ENCODE peak calls at places on chromosomes 4 and X, in six cellular contexts. W is GM12878; P is esophagus squamous epithelium; X is GM23248; E is naive thymus-derived CD4-positive, alpha-beta T cell; U is kidney. T is an unnamed sample.
A peak's percentile ranks its signal among the peaks of the same experiment; 100 is the strongest.

GRCh38 chr4:14564281-14564680 is 438.0 kb upstream of the CPEB2 start:
- DNase-seq in P (no peak), U (no peak), X (no peak), W (no peak), E (no peak), T (no peak)

GRCh38 chr4:48742412-48742811 is 37.7 kb downstream of the FRYL start:
- DNase-seq in X (peak; percentile 42), U (no peak), P (no peak), E (no peak), W (no peak), T (no peak)

GRCh38 chrX:133546441-133546840 is 131.2 kb upstream of the GPC4 start:
- DNase-seq in P (no peak), E (no peak), X (no peak), U (no peak), W (no peak), T (no peak)

GRCh38 chr4:52822583-52823477 is 39.3 kb upstream of the RASL11B start:
- DNase-seq in U (no peak), X (peak; percentile 59), P (no peak), E (no peak), W (no peak), T (no peak)

GRCh38 chr4:151698213-151698612 is 62.6 kb downstream of the GATB start:
- DNase-seq in E (no peak), U (no peak), P (no peak), W (no peak), X (no peak), T (no peak)

GRCh38 chr4:24440765-24441164 is 143.6 kb downstream of the DHX15 start:
- DNase-seq in W (no peak), U (no peak), X (no peak), P (no peak), E (no peak), T (no peak)

GRCh38 chr4:140870427-140870826 is 114.2 kb upstream of the TBC1D9 start:
- DNase-seq in U (no peak), X (no peak), W (no peak), P (no peak), E (no peak), T (no peak)

GRCh38 chr4:164109517-164109916 is 615.0 kb downstream of the TMA16 start:
- DNase-seq in X (no peak), P (no peak), U (no peak), E (no peak), W (no peak), T (no peak)

GRCh38 chrX:106707771-106708454 is 18.6 kb upstream of the RNF128 start:
- DNase-seq in E (no peak), P (no peak), U (no peak), X (peak; percentile 91), W (no peak), T (no peak)

GRCh38 chr4:100082852-100083251 is 107.4 kb downstream of the DDIT4L start:
- DNase-seq in W (no peak), X (no peak), U (no peak), E (no peak), P (no peak), T (no peak)

GRCh38 chrX:1392376-1393130 is 640 bp upstream of the SLC25A6 start:
- DNase-seq in X (peak; percentile 87), E (no peak), W (no peak), U (peak; percentile 94), P (no peak), T (peak; percentile 88)

GRCh38 chr4:174056959-174057358 is 226.5 kb downstream of the FBXO8 start:
- DNase-seq in W (no peak), U (no peak), P (no peak), X (no peak), E (no peak), T (no peak)

GRCh38 chr4:519203-519651 is 20.2 kb downstream of the PIGG start:
- DNase-seq in U (peak; percentile 45), X (no peak), E (no peak), P (no peak), W (no peak), T (no peak)

GRCh38 chrX:50375481-50376267 is 95.0 kb downstream of the DGKK start:
- DNase-seq in X (no peak), P (no peak), W (no peak), E (no peak), U (no peak), T (no peak)

GRCh38 chrX:77446029-77446585 is 1.1 kb upstream of the FGF16 start:
- DNase-seq in X (no peak), W (no peak), P (no peak), U (peak; percentile 72), E (no peak), T (no peak)

GRCh38 chr4:174401471-174402130 is 117.9 kb downstream of the CEP44 start:
- DNase-seq in W (no peak), P (no peak), U (no peak), E (no peak), X (no peak), T (no peak)

GRCh38 chrX:109448539-109448938 is 33.3 kb downstream of the GUCY2F start:
- DNase-seq in P (no peak), E (no peak), X (peak; percentile 0), U (no peak), W (no peak), T (peak; percentile 83)

GRCh38 chr4:159175165-159175988 is 72.5 kb downstream of the RAPGEF2 start:
- DNase-seq in P (no peak), E (peak; percentile 9), U (no peak), W (peak; percentile 73), X (peak; percentile 93), T (peak; percentile 79)

GRCh38 chrX:15356444-15356843 is 21.1 kb upstream of the PIGA start:
- DNase-seq in E (no peak), W (no peak), X (peak; percentile 49), P (no peak), U (no peak), T (no peak)

GRCh38 chr4:111802191-111802590 is 343.1 kb upstream of the FAM241A start:
- DNase-seq in U (no peak), P (no peak), E (no peak), X (peak; percentile 76), W (no peak), T (no peak)

GRCh38 chrX:22526339-22526738 is 253.6 kb downstream of the CBLL2 start:
- DNase-seq in P (no peak), X (peak; percentile 89), E (no peak), W (peak; percentile 71), U (no peak), T (no peak)

GRCh38 chrX:34654939-34655338 is 2.1 kb downstream of the TMEM47 start:
- DNase-seq in E (no peak), W (no peak), P (no peak), U (no peak), X (peak; percentile 26), T (peak; percentile 36)

GRCh38 chr4:14513471-14513870 is 488.8 kb upstream of the CPEB2 start:
- DNase-seq in P (no peak), U (no peak), E (no peak), X (no peak), W (no peak), T (no peak)

GRCh38 chr4:142519342-142519741 is 326.8 kb downstream of the INPP4B start:
- DNase-seq in X (no peak), E (no peak), P (no peak), W (no peak), U (no peak), T (no peak)

GRCh38 chrX:153803211-153804099 is 9.0 kb downstream of the SSR4 start:
- DNase-seq in U (no peak), X (no peak), E (no peak), W (no peak), P (no peak), T (no peak)
- H3K9me3 ChIP-seq in U (no peaks in the 10 kb centered on the region), X (no peaks in the 10 kb centered on the region), E (no peaks in the 10 kb centered on the region), W (no peaks in the 10 kb centered on the region), P (no peaks in the 10 kb centered on the region), T (no peaks in the 10 kb centered on the region)

GRCh38 chr4:127852661-127853060 is 28.0 kb upstream of the PLK4 start:
- DNase-seq in U (no peak), E (no peak), X (no peak), W (no peak), P (no peak), T (no peak)
- H3K9me3 ChIP-seq in U (peaks cover 4% of the 10 kb centered on the region), E (peaks cover 21% of the 10 kb centered on the region), X (peaks cover 7% of the 10 kb centered on the region), W (peaks cover 12% of the 10 kb centered on the region), P (peaks cover 16% of the 10 kb centered on the region), T (peaks cover 18% of the 10 kb centered on the region)

DNA sequence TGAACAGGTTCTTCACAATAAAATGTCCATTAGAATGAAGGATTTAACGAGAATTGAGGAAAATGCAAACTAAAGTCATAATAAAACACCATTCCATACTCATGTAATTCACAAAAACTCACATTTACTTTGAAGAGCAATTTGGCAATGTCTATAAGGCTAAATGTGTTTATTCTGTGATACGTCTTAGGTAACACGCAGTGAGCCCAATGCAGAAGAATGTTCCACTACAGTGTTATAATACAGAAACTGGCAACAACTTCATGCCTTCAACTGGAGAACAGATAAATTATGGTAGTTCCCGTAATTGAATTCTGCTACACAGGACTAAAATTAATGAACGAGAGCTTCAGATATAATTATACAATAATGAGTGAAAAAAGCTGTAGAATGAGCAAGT is 17.4 kb downstream of the ADH5 start:
- DNase-seq in E (no peak), X (no peak), W (no peak), P (no peak), U (no peak), T (no peak)
- H3K9me3 ChIP-seq in E (no peaks in the 10 kb centered on the region), X (no peaks in the 10 kb centered on the region), W (no peaks in the 10 kb centered on the region), P (no peaks in the 10 kb centered on the region), U (no peaks in the 10 kb centered on the region), T (no peaks in the 10 kb centered on the region)

DNA sequence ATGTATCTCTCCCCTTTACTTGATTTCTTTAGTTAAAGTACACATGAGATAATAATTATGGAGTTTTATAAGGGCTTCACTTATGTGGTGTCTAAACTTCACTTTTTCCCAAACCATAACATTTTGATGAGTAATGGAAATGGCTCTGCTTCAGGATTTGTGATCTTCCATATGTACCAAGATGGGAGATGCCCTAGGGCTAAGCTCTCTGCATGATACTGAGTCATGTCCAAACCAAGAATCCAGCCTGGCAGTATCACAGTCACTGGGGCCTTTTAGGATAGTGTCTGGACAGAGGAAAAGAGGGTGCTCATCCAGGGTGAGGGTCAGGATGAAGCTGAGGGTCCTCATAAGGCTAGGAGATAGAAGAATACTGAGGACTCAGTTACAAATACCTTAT is 47.9 kb upstream of the PAGE3 start:
- DNase-seq in W (no peak), U (no peak), E (no peak), P (no peak), X (peak; percentile 15), T (no peak)
- H3K9me3 ChIP-seq in W (no peaks in the 10 kb centered on the region), U (no peaks in the 10 kb centered on the region), E (no peaks in the 10 kb centered on the region), P (no peaks in the 10 kb centered on the region), X (no peaks in the 10 kb centered on the region), T (no peaks in the 10 kb centered on the region)

GRCh38 chr4:7415927-7416686 is 18.6 kb downstream of the PSAPL1 start:
- DNase-seq in E (no peak), U (peak; percentile 26), X (no peak), P (no peak), W (no peak), T (no peak)
- H3K9me3 ChIP-seq in E (peaks cover 9% of the 10 kb centered on the region), U (no peaks in the 10 kb centered on the region), X (no peaks in the 10 kb centered on the region), P (no peaks in the 10 kb centered on the region), W (no peaks in the 10 kb centered on the region), T (no peaks in the 10 kb centered on the region)

GRCh38 chrX:153549807-153550206 is 32.4 kb downstream of the ATP2B3 start:
- DNase-seq in U (no peak), P (no peak), E (no peak), X (no peak), W (no peak), T (peak; percentile 30)
- H3K9me3 ChIP-seq in U (no peaks in the 10 kb centered on the region), P (no peaks in the 10 kb centered on the region), E (no peaks in the 10 kb centered on the region), X (no peaks in the 10 kb centered on the region), W (no peaks in the 10 kb centered on the region), T (no peaks in the 10 kb centered on the region)

GRCh38 chrX:58044130-58044529 is 133.9 kb upstream of the ZXDA start:
- DNase-seq in U (no peak), E (no peak), W (no peak), X (no peak), P (no peak), T (no peak)
- H3K9me3 ChIP-seq in U (no peaks in the 10 kb centered on the region), E (peaks cover 8% of the 10 kb centered on the region), W (no peaks in the 10 kb centered on the region), X (no peaks in the 10 kb centered on the region), P (peaks cover 9% of the 10 kb centered on the region), T (no peaks in the 10 kb centered on the region)

GRCh38 chrX:44975666-44976263 is 102.8 kb downstream of the KDM6A start:
- DNase-seq in U (no peak), P (no peak), W (no peak), X (peak; percentile 19), E (no peak), T (no peak)
- H3K9me3 ChIP-seq in U (no peaks in the 10 kb centered on the region), P (peaks cover 5% of the 10 kb centered on the region), W (peaks cover 15% of the 10 kb centered on the region), X (no peaks in the 10 kb centered on the region), E (peaks cover 9% of the 10 kb centered on the region), T (peaks cover 2% of the 10 kb centered on the region)